ENCODE peak calls at places on chromosomes 12 and 14, in five cellular contexts. J is GM13976, B is tibial artery, D is transverse colon, R is fibroblast of the aortic adventitia. P is an unnamed sample.

GRCh38 chr12:67740706-67741105 is 92.2 kb downstream of the DYRK2 start:
- DNase-seq in J (no peak), B (no peak), D (no peak), R (no peak), P (no peak)

GRCh38 chr14:99545574-99545973 is 58.4 kb downstream of the CCDC85C start:
- DNase-seq in J (no peak), B (no peak), D (no peak), R (no peak), P (no peak)

GRCh38 chr12:28034271-28034670 is 61.7 kb upstream of the PTHLH start:
- DNase-seq in J (no peak), B (no peak), D (no peak), R (no peak), P (no peak)

GRCh38 chr12:124566181-124567034 is 1.0 kb downstream of the NCOR2 start:
- DNase-seq in J (peak), B (peak), D (peak), R (peak), P (peak)

GRCh38 chr14:20732477-20732876 is 13.2 kb upstream of the EDDM3A start:
- DNase-seq in J (no peak), B (no peak), D (no peak), R (no peak), P (no peak)

GRCh38 chr12:16387919-16388318 is 40.5 kb downstream of the MGST1 start:
- DNase-seq in J (no peak), B (no peak), D (no peak), R (no peak), P (no peak)

GRCh38 chr14:99175331-99176155 is 96.5 kb downstream of the BCL11B start:
- DNase-seq in J (no peak), B (no peak), D (no peak), R (no peak), P (no peak)

GRCh38 chr12:21690704-21691368 is 33.2 kb upstream of the LDHB start:
- DNase-seq in J (no peak), B (no peak), D (no peak), R (no peak), P (no peak)

GRCh38 chr12:27931390-27931789 is 41.1 kb downstream of the PTHLH start:
- DNase-seq in J (no peak), B (no peak), D (no peak), R (no peak), P (no peak)

GRCh38 chr12:19179986-19180385 is 50.5 kb downstream of the PLEKHA5 start:
- DNase-seq in J (no peak), B (no peak), D (no peak), R (no peak), P (no peak)

GRCh38 chr12:104055686-104056388 is 5.8 kb upstream of the GLT8D2 start:
- DNase-seq in J (no peak), B (peak), D (peak), R (peak), P (no peak)

GRCh38 chr12:11856971-11857370 is 207.5 kb downstream of the ETV6 start:
- DNase-seq in J (no peak), B (no peak), D (no peak), R (no peak), P (no peak)

GRCh38 chr12:19138551-19139344 is 9.2 kb downstream of the PLEKHA5 start:
- DNase-seq in J (no peak), B (no peak), D (no peak), R (no peak), P (no peak)

GRCh38 chr12:6183689-6184441 is 16.3 kb upstream of the CD9 start:
- DNase-seq in J (no peak), B (no peak), D (peak), R (peak), P (no peak)

GRCh38 chr12:22923768-22924167 is 298.8 kb downstream of the ETNK1 start:
- DNase-seq in J (no peak), B (no peak), D (no peak), R (no peak), P (no peak)

GRCh38 chr14:81433378-81433777 is 33.3 kb upstream of the STON2 start:
- DNase-seq in J (no peak), B (no peak), D (no peak), R (no peak), P (no peak)

GRCh38 chr12:95118138-95118787 is 44.8 kb upstream of the NR2C1 start:
- DNase-seq in J (no peak), B (no peak), D (no peak), R (peak), P (peak)

GRCh38 chr12:100439797-100440196 is 33.9 kb upstream of the NR1H4 start:
- DNase-seq in J (no peak), B (no peak), D (no peak), R (no peak), P (no peak)

GRCh38 chr14:100341301-100342031 is 18.3 kb downstream of the SLC25A47 start:
- DNase-seq in J (peak), B (peak), D (no peak), R (peak), P (no peak)

GRCh38 chr14:99575043-99576023 is 28.7 kb downstream of the CCDC85C start:
- DNase-seq in J (no peak), B (no peak), D (peak), R (peak), P (peak)

GRCh38 chr12:11651785-11652184 is 2.3 kb downstream of the ETV6 start:
- DNase-seq in J (no peak), B (no peak), D (peak), R (peak), P (no peak)

GRCh38 chr14:34450542-34450915 is 11.5 kb downstream of the SPTSSA start:
- DNase-seq in J (no peak), B (no peak), D (no peak), R (no peak), P (no peak)

GRCh38 chr14:87332001-87332400 is 661.0 kb downstream of the GALC start:
- DNase-seq in J (no peak), B (no peak), D (no peak), R (peak), P (no peak)

GRCh38 chr12:107328442-107329133 is 235.2 kb upstream of the CRY1 start:
- DNase-seq in J (no peak), B (no peak), D (no peak), R (peak), P (peak)

GRCh38 chr12:104426926-104427546 is 29.7 kb upstream of the CHST11 start:
- DNase-seq in J (no peak), B (no peak), D (no peak), R (peak), P (no peak)

GRCh38 chr12:48542300-48542928 is 17.0 kb downstream of the OR8S1 start:
- DNase-seq in J (peak), B (no peak), D (peak), R (peak), P (peak)

GRCh38 chr12:124445121-124445718 is 122.2 kb downstream of the NCOR2 start:
- DNase-seq in J (no peak), B (no peak), D (no peak), R (no peak), P (no peak)

GRCh38 chr12:55726911-55727310 is 1.9 kb downstream of the CD63 start:
- DNase-seq in J (no peak), B (no peak), D (no peak), R (no peak), P (no peak)

GRCh38 chr14:98368214-98368613 is 903.8 kb downstream of the BCL11B start:
- DNase-seq in J (no peak), B (no peak), D (no peak), R (no peak), P (no peak)

GRCh38 chr12:53492830-53493609 is 6.2 kb downstream of the MAP3K12 start:
- DNase-seq in J (peak), B (peak), D (peak), R (peak), P (peak)

GRCh38 chr12:30882706-30883105 is 43.8 kb upstream of the TSPAN11 start:
- DNase-seq in J (no peak), B (no peak), D (no peak), R (peak), P (no peak)
- TF ChIP-seq CTCF in J (no peak), B (no peak), D (no peak), R (no peak), P (no peak)

GRCh38 chr14:94041551-94042346 is 15.6 kb downstream of the OTUB2 start:
- DNase-seq in J (no peak), B (no peak), D (no peak), R (peak), P (no peak)
- TF ChIP-seq CTCF in J (no peak), B (no peak), D (no peak), R (no peak), P (no peak)

GRCh38 chr12:7642876-7643309 is 22.8 kb downstream of the APOBEC1 start:
- DNase-seq in J (no peak), B (no peak), D (no peak), R (peak), P (peak)
- TF ChIP-seq CTCF in J (peak), B (no peak), D (peak), R (peak), P (no peak)

GRCh38 chr14:52043690-52044089 is 25.2 kb downstream of the NID2 start:
- DNase-seq in J (peak), B (no peak), D (peak), R (no peak), P (peak)
- TF ChIP-seq CTCF in J (no peak), B (no peak), D (peak), R (peak), P (peak)

DNA sequence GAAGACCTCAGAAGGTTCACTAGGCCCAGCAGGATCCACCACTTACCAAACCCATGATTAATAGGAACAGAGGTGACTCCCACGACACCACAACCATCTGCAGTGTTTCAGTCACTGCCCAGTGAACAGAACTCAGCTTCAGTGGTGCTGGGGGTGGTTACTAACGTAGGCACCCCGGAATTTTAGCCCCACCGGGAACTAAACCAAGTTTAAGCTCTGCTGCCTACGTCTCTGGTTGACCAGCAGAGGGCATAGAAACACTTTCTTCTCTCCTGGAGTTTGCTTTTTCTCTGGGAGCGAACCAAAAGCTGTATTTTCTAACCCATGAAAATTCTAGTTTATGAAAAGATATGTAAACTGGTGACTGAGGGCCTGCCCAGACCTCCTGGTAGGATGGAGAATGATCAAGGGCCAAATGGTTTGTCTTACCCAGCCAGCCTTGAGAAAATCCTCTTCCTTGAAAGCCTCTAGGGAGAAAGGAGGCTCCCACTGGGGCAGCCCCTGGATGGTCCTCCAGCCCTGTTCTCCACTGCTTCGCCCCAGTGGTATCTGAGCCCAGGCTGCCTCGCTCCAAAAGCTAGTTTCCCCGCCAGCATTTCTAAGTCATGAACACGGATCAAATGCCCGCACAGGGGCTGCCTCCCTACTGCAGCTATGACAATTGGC is 379.8 kb downstream of the DPF3 start:
- DNase-seq in J (no peak), B (no peak), D (no peak), R (peak), P (peak)
- TF ChIP-seq CTCF in J (peak), B (peak), D (peak), R (peak), P (peak)

GRCh38 chr12:17928708-17929366 is 161.2 kb downstream of the RERGL start:
- DNase-seq in J (no peak), B (no peak), D (no peak), R (peak), P (peak)
- TF ChIP-seq CTCF in J (no peak), B (no peak), D (no peak), R (no peak), P (peak)

GRCh38 chr12:41850046-41850445 is 294.6 kb downstream of the GXYLT1 start:
- DNase-seq in J (no peak), B (no peak), D (no peak), R (no peak), P (no peak)

DNA sequence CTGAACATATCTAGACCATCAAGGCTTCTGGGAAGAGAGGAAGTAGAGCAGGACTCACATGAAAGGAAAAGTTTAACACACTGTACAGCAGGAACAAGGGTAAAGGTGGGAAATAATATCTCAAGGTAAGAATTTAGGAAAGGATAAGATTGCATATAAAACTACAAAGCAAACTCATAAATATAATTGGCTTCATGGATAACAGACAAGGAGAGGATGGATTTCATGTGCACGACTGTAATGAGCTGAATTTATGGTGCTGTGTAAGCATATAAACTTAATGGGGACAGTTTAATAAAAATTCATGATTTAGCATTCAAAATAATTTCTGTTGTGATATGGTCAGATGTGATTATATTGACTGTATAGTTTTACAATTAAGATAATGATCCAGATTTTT is 298.0 kb downstream of the GXYLT1 start:
- DNase-seq in J (no peak), B (no peak), D (no peak), R (no peak), P (no peak)
- TF ChIP-seq CTCF in J (no peak), B (no peak), D (no peak), R (no peak), P (no peak)

GRCh38 chr12:110606253-110606611 is 7.7 kb upstream of the TCTN1 start:
- DNase-seq in J (no peak), B (no peak), D (no peak), R (no peak), P (no peak)

GRCh38 chr12:110599334-110599733 is 14.6 kb upstream of the TCTN1 start:
- DNase-seq in J (no peak), B (no peak), D (no peak), R (no peak), P (no peak)

GRCh38 chr12:110597885-110598284 is 14.8 kb upstream of the PPTC7 start:
- DNase-seq in J (no peak), B (no peak), D (no peak), R (no peak), P (no peak)

DNA sequence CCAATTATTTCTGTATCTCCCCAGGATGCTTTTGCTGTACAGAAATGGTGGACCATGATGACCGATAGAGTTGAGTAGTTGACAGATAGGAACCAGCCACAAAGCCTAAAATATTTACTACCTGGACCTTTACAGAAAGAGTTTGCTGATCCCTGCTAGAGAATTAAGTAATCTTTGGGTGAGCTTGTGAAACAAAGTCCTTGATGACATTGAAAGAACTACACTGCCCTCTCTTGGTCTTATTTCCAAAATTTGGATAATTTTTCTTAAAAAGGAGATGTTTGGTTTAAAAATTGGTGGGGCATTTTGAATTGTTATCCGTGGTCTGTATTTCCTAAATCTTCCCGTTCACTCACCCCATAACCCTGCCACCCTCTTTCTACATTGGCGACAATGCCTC is 13.7 kb upstream of the TCTN1 start:
- DNase-seq in J (peak), B (no peak), D (no peak), R (peak), P (no peak)
- TF ChIP-seq CTCF in J (no peak), B (peak), D (peak), R (peak), P (peak)